ENCODE peak calls at places on chromosomes 7 and 10, in eight cellular contexts. X, A, I, T, O, N, H and R are unnamed samples.
A peak's percentile ranks its signal among the peaks of the same experiment; 100 is the strongest.

GRCh38 chr7:101659706-101660105 is 30.6 kb upstream of the MYL10 start:
- DNase-seq in A (no peak), H (no peak), X (no peak), O (no peak), N (no peak), T (no peak), I (no peak), R (no peak)

GRCh38 chr10:66919248-66919647 is 6.6 kb upstream of the LRRTM3 start:
- DNase-seq in H (no peak), X (no peak), T (no peak), O (no peak), I (no peak), A (no peak), N (no peak), R (no peak)

GRCh38 chr10:53699231-53699630 is 926.6 kb upstream of the MBL2 start:
- DNase-seq in H (no peak), I (no peak), A (no peak), O (no peak), N (peak; percentile 24), T (no peak), X (no peak), R (no peak)

GRCh38 chr7:1993776-1994740 is 238.7 kb downstream of the MAD1L1 start:
- DNase-seq in H (no peak), X (no peak), I (no peak), A (no peak), N (no peak), T (no peak), O (no peak), R (no peak)

GRCh38 chr10:89274928-89275327 is 23.4 kb upstream of the LIPA start:
- DNase-seq in T (no peak), O (no peak), I (peak; percentile 58), A (no peak), N (no peak), X (no peak), H (no peak), R (no peak)

GRCh38 chr7:97580205-97580604 is 151.7 kb upstream of the TAC1 start:
- DNase-seq in H (peak; percentile 70), O (no peak), A (no peak), X (no peak), T (no peak), N (no peak), I (no peak), R (no peak)

GRCh38 chr7:92769844-92770243 is 66.5 kb downstream of the CDK6 start:
- DNase-seq in H (no peak), T (no peak), I (no peak), X (no peak), N (no peak), A (peak; percentile 44), O (no peak), R (no peak)

GRCh38 chr10:5498791-5499492 is 428 bp downstream of the CALML5 start:
- DNase-seq in A (no peak), O (no peak), T (no peak), N (no peak), X (no peak), I (no peak), H (no peak), R (no peak)

GRCh38 chr10:89426230-89426868 is 12.0 kb downstream of the IFIT5 start:
- DNase-seq in T (peak; percentile 12), H (peak; percentile 67), N (peak; percentile 53), O (no peak), A (peak; percentile 59), X (peak; percentile 57), I (peak; percentile 67), R (peak; percentile 43)

GRCh38 chr10:125734823-125735222 is 15.3 kb downstream of the EDRF1 start:
- DNase-seq in O (no peak), I (no peak), H (no peak), X (no peak), N (no peak), A (no peak), T (no peak), R (no peak)

GRCh38 chr10:48461623-48462481 is 143.0 kb downstream of the ARHGAP22 start:
- DNase-seq in T (no peak), A (no peak), X (no peak), I (no peak), H (no peak), N (no peak), O (no peak), R (no peak)

GRCh38 chr7:347001-347590 is 57.1 kb downstream of the FOXL3 start:
- DNase-seq in I (no peak), O (no peak), T (no peak), H (no peak), N (no peak), X (no peak), A (no peak), R (no peak)

GRCh38 chr7:25368599-25368998 is 140.3 kb upstream of the NPVF start:
- DNase-seq in H (no peak), I (no peak), A (no peak), X (no peak), N (no peak), T (no peak), O (no peak), R (no peak)

GRCh38 chr10:133383551-133383950 is 4.5 kb downstream of the PAOX start:
- DNase-seq in H (no peak), N (no peak), A (no peak), I (no peak), T (no peak), X (no peak), O (no peak), R (no peak)

GRCh38 chr7:94396044-94396443 is 1.3 kb downstream of the COL1A2 start:
- DNase-seq in H (peak; percentile 18), O (no peak), X (peak; percentile 89), T (no peak), I (no peak), N (no peak), A (no peak), R (no peak)

GRCh38 chr10:124677871-124678565 is 66.2 kb downstream of the FAM53B start:
- DNase-seq in N (peak; percentile 88), A (no peak), O (no peak), T (no peak), I (peak; percentile 30), H (no peak), X (peak; percentile 23), R (no peak)

GRCh38 chr10:80259405-80259871 is 30.0 kb downstream of the MAT1A start:
- DNase-seq in I (peak; percentile 20), H (peak; percentile 33), O (no peak), T (no peak), N (no peak), X (no peak), A (no peak), R (no peak)

GRCh38 chr10:110530131-110530831 is 32.6 kb downstream of the DUSP5 start:
- DNase-seq in O (no peak), N (peak; percentile 67), H (peak; percentile 97), T (peak; percentile 45), I (peak; percentile 72), A (peak; percentile 63), X (no peak), R (no peak)

GRCh38 chr10:3532644-3533043 is 252.4 kb downstream of the KLF6 start:
- DNase-seq in H (no peak), T (no peak), X (no peak), O (no peak), A (no peak), I (peak; percentile 91), N (no peak), R (no peak)

GRCh38 chr10:18417950-18418527 is 233.3 kb downstream of the NSUN6 start:
- DNase-seq in H (no peak), O (no peak), N (no peak), T (no peak), I (no peak), X (no peak), A (no peak), R (no peak)

GRCh38 chr10:125788156-125789034 is 12.8 kb upstream of the MMP21 start:
- DNase-seq in O (no peak), H (no peak), N (no peak), T (peak; percentile 17), X (no peak), A (no peak), I (no peak), R (no peak)

GRCh38 chr10:87862644-87863101 is 660 bp downstream of the KLLN start:
- DNase-seq in I (peak; percentile 67), A (no peak), T (no peak), O (no peak), H (peak; percentile 73), X (no peak), N (no peak), R (no peak)

GRCh38 chr7:41679566-41679965 is 23.3 kb downstream of the INHBA start:
- DNase-seq in I (no peak), O (no peak), T (no peak), H (no peak), X (no peak), A (no peak), N (no peak), R (no peak)

GRCh38 chr7:73397521-73397934 is 36.0 kb upstream of the FZD9 start:
- DNase-seq in A (no peak), N (no peak), X (no peak), T (no peak), O (no peak), I (no peak), H (peak; percentile 77), R (no peak)

GRCh38 chr10:51926336-51926735 is 226.9 kb upstream of the CSTF2T start:
- DNase-seq in N (no peak), X (no peak), T (no peak), O (no peak), A (no peak), I (no peak), H (no peak), R (no peak)

GRCh38 chr10:92239600-92240288 is 51.1 kb downstream of the CPEB3 start:
- DNase-seq in X (no peak), T (peak; percentile 47), O (no peak), H (peak; percentile 53), A (no peak), N (peak; percentile 86), I (peak; percentile 36), R (no peak)

GRCh38 chr7:130227883-130228575 is 20.4 kb downstream of the SSMEM1 start:
- DNase-seq in O (no peak), T (no peak), I (no peak), A (no peak), H (no peak), X (no peak), N (peak; percentile 63), R (no peak)

GRCh38 chr7:41975854-41976253 is 261.2 kb downstream of the GLI3 start:
- DNase-seq in H (no peak), O (no peak), I (peak; percentile 50), N (no peak), X (no peak), T (no peak), A (no peak), R (no peak)

GRCh38 chr7:83427929-83428328 is 221.0 kb downstream of the SEMA3E start:
- DNase-seq in T (no peak), N (no peak), A (no peak), I (peak; percentile 24), X (no peak), O (no peak), H (peak; percentile 72), R (no peak)

GRCh38 chr7:36114355-36114754 is 38.7 kb upstream of the EEPD1 start:
- DNase-seq in I (peak; percentile 24), O (no peak), H (no peak), A (no peak), N (no peak), T (no peak), X (no peak), R (no peak)

GRCh38 chr10:98264378-98265065 is 3.5 kb downstream of the LOXL4 start:
- DNase-seq in O (no peak), X (no peak), N (no peak), I (no peak), T (no peak), A (no peak), H (no peak), R (no peak)